ENCODE peak calls at places on chromosomes 13 and 19, in four cellular contexts. Z, R, I and C are unnamed samples.

GRCh38 chr19:1618157-1619093 is 13.2 kb upstream of the UQCR11 start:
- DNase-seq in R (no peak), Z (peak; percentile 64), I (peak; percentile 41), C (peak; percentile 78)

GRCh38 chr19:1807695-1808394 is 4.2 kb downstream of the ATP8B3 start:
- DNase-seq in Z (no peak), R (no peak), I (no peak), C (no peak)

GRCh38 chr19:7454998-7455397 is 33.8 kb downstream of the PEX11G start:
- DNase-seq in R (no peak), Z (no peak), I (no peak), C (no peak)

GRCh38 chr13:72820156-72820897 is 38.4 kb downstream of the PIBF1 start:
- DNase-seq in R (no peak), Z (no peak), I (no peak), C (no peak)

GRCh38 chr19:344625-345319 is at the start of gene MIER2:
- DNase-seq in Z (peak; percentile 98), I (peak; percentile 50), R (peak; percentile 16), C (peak; percentile 99)

GRCh38 chr13:50340566-50341287 is 325.5 kb downstream of the KCNRG start:
- DNase-seq in R (no peak), I (no peak), Z (no peak), C (no peak)

GRCh38 chr13:43953370-43953769 is 73.7 kb downstream of the LACC1 start:
- DNase-seq in Z (no peak), I (no peak), R (no peak), C (no peak)

GRCh38 chr19:35856546-35857149 is at the start of gene KIRREL2:
- DNase-seq in R (no peak), I (no peak), Z (peak; percentile 41), C (peak; percentile 90)

GRCh38 chr19:16160943-16161560 is 12.3 kb downstream of the CIB3 start:
- DNase-seq in I (peak; percentile 30), R (no peak), Z (peak; percentile 43), C (no peak)

GRCh38 chr13:77300176-77301141 is 26.4 kb downstream of the MYCBP2 start:
- DNase-seq in Z (no peak), I (no peak), R (no peak), C (no peak)

GRCh38 chr13:23709521-23709920 is 139.3 kb downstream of the TNFRSF19 start:
- DNase-seq in Z (no peak), I (no peak), R (no peak), C (no peak)

GRCh38 chr13:61247149-61247936 is 168.3 kb downstream of the PCDH20 start:
- DNase-seq in I (no peak), Z (no peak), R (peak; percentile 48), C (no peak)

GRCh38 chr19:49807174-49807830 is 5.8 kb downstream of the FUZ start:
- DNase-seq in I (no peak), R (no peak), Z (no peak), C (no peak)

GRCh38 chr19:2477732-2478191 is 1.8 kb downstream of the GADD45B start:
- DNase-seq in R (no peak), I (no peak), Z (no peak), C (no peak)

GRCh38 chr19:28341810-28342350 is 871.1 kb downstream of the UQCRFS1 start:
- DNase-seq in I (no peak), R (no peak), Z (no peak), C (no peak)

GRCh38 chr13:23899555-23899954 is 2.3 kb upstream of the C1QTNF9B start:
- DNase-seq in R (no peak), I (peak; percentile 36), Z (no peak), C (peak; percentile 36)

GRCh38 chr13:52760078-52760477 is 20.5 kb upstream of the CNMD start:
- DNase-seq in I (no peak), R (no peak), Z (no peak), C (no peak)

GRCh38 chr13:39765801-39766463 is 110.5 kb downstream of the COG6 start:
- DNase-seq in I (no peak), R (no peak), Z (no peak), C (peak; percentile 42)

GRCh38 chr19:17943284-17944221 is 10.7 kb downstream of the CCDC124 start:
- DNase-seq in R (no peak), I (no peak), Z (peak; percentile 88), C (no peak)

GRCh38 chr13:30149248-30149647 is 158.1 kb downstream of the KATNAL1 start:
- DNase-seq in Z (no peak), R (no peak), I (no peak), C (no peak)

GRCh38 chr13:23723463-23723862 is 153.3 kb downstream of the TNFRSF19 start:
- DNase-seq in Z (no peak), R (no peak), I (no peak), C (no peak)

GRCh38 chr19:55432355-55432959 is 10.6 kb downstream of the SHISA7 start:
- DNase-seq in Z (no peak), I (no peak), R (no peak), C (no peak)
- TF ChIP-seq NFIC in Z (no peak), I (no peak), R (no peak), C (no peak)

DNA sequence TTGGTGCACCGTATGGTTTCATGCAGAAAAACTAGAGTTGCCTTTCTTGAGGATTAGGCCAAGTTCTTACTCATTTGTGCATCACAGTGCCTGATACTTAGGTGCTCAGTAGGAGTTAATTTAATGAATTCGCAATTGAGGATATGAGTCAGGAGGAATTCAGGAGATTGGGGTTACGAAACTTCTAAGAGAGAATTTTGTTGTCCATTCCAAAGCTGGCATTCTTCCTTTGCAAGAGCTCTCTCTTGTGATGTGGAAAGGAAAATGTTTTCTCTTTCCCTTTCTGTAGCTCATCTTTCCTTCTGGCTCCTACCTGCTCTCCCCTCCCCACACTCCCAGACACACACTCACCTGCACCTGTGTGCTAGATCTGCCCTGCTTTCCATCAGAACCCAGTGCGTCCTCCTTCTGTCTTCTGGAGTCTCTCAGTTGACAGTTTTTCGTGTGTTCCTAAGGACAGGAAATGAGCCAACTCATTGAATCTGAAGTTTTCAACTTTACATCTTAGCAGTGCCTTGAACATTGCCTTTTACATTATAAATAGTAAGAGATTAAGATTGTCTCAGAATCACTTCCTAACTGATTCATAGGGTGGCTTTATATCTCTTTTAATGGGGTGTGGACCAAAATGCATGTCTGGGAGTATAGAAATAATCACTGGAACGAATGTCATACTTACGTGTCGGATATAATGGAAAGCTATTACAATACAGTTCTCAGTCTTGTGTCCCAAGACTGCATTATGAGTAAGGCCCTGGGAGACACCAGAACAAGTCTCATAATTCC is 19.7 kb upstream of the ERCC5 start:
- DNase-seq in I (no peak), R (no peak), Z (no peak), C (no peak)
- TF ChIP-seq NFIC in I (no peak), R (no peak), Z (no peak), C (peak; percentile 49)

DNA sequence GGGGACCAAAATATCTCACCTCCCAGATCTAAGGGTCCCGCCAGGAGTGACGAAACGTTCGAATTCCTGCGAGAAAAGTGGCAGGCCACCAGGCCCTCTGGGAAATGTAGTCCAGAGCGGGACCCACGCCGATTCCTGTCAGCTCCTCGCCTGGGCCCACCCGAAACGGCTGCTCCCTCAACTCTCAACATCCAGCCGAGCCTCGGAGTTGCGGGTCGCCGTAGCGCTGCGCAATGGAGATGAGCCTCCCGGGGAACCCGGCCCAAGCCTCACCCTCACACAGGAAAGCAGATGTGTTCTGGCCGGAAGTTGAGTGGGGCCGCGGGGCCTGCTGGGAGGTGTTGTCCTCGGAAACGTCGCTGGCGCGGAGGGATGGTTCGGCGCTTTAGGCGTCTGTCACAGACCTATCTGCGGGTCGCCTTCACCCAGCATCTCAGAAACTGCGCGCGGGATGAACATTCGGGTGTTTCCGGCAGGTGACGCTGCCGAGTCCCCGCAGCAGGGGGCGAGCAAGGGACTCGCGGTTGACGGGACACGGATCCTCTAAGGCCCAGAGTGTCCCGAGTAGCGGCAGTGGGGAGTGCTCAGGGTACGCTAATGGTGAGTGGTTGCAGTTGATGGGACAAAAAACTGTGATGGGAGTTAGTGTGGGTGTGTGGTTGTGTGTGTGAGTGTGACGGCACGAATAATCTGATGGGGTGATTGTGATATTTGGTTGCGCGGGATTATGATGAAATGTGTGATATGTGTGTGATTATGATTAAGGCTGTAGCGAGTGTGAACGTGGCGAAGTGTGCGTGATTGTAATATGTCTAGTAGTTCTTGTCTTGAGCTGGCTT is at the start of the genes ZNF568 and ZNF829:
- DNase-seq in Z (no peak), R (peak; percentile 48), I (peak; percentile 69), C (peak; percentile 87)
- TF ChIP-seq NFIC in Z (no peak), R (no peak), I (no peak), C (no peak)

GRCh38 chr13:98474292-98474691 is 102.6 kb downstream of the STK24 start:
- DNase-seq in I (no peak), Z (no peak), R (no peak), C (no peak)

GRCh38 chr13:98476538-98476966 is 100.4 kb downstream of the STK24 start:
- DNase-seq in Z (peak; percentile 46), I (no peak), R (peak; percentile 90), C (no peak)

GRCh38 chr13:98475521-98475920 is 101.4 kb downstream of the STK24 start:
- DNase-seq in Z (peak; percentile 33), I (no peak), R (no peak), C (peak; percentile 56)

GRCh38 chr13:98474761-98475160 is 102.1 kb downstream of the STK24 start:
- DNase-seq in Z (no peak), R (no peak), I (no peak), C (no peak)

DNA sequence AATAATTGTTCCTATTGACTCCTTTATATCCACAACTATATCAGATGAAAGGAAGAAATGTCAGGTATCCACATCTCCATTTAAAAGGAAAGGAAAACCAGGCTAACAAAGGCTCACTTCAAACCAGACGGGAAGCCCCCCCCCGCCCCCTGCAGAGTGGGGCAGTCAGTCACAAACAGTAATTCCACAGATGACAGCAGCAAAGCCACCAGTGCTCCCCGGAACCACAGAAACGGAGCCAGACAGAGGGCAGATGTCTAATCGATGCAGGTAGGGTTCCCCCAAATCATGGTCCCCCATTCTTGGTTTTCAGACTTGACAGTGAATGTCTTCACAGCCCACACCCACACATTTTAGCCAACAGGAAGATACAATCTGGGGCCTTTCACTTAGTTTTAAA is 100.8 kb downstream of the STK24 start:
- DNase-seq in R (no peak), Z (no peak), I (no peak), C (peak; percentile 57)
- TF ChIP-seq NFIC in R (no peak), Z (no peak), I (no peak), C (no peak)

GRCh38 chr19:47658431-47659383 is 49.8 kb downstream of the BICRA start:
- DNase-seq in R (no peak), I (no peak), Z (no peak), C (no peak)

GRCh38 chr19:47657719-47658118 is 48.8 kb downstream of the BICRA start:
- DNase-seq in Z (no peak), I (no peak), R (no peak), C (no peak)

GRCh38 chr19:47661161-47661560 is 52.1 kb upstream of the EHD2 start:
- DNase-seq in I (no peak), Z (no peak), R (no peak), C (no peak)

GRCh38 chr19:47661571-47661970 is 51.7 kb upstream of the EHD2 start:
- DNase-seq in R (no peak), Z (no peak), I (no peak), C (no peak)

DNA sequence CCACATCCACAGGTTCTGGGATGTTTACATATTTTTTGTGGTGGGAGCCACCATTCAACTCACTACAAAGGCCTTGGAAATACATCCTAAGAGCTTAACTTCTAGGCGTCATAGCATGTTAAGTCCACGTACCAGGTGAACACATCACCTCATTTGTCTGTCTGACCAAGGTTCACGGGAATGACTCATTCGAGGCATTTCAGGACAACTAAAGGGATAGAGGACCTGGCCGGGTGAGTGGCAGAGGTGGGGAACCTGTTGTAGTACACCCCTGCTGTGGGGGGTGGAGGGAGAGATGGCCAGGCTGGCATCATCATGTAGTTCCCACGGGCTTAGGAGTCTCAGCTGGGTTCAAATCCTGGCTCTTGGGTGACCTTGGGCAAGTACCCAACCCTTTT is 51.5 kb downstream of the BICRA start:
- DNase-seq in R (no peak), Z (no peak), I (peak; percentile 87), C (no peak)
- TF ChIP-seq NFIC in R (no peak), Z (no peak), I (no peak), C (no peak)